ENCODE peak calls at places on chromosomes 16 and 17, in seven cellular contexts. H, T, S, Z, X, P and W are unnamed samples.

GRCh38 chr16:28882476-28883180 is 4.3 kb downstream of the ATP2A1 start:
- DNase-seq in H (no peak), T (no peak), S (no peak), Z (no peak), X (no peak), P (no peak), W (no peak)

GRCh38 chr17:34375598-34375997 is 12.6 kb upstream of the CCL1 start:
- DNase-seq in H (no peak), T (no peak), S (no peak), Z (no peak), X (no peak), P (no peak), W (no peak)

GRCh38 chr17:67049025-67049739 is 4.8 kb downstream of the CACNG1 start:
- DNase-seq in H (no peak), T (no peak), S (no peak), Z (no peak), X (no peak), P (no peak), W (no peak)

GRCh38 chr17:60335289-60335688 is 56.6 kb downstream of the USP32 start:
- DNase-seq in H (no peak), T (no peak), S (no peak), Z (no peak), X (no peak), P (no peak), W (no peak)

GRCh38 chr17:4938670-4939553 is 934 bp downstream of the SLC25A11 start:
- DNase-seq in H (no peak), T (no peak), S (no peak), Z (no peak), X (no peak), P (no peak), W (no peak)

GRCh38 chr16:1772362-1772907 is at the start of gene EME2:
- DNase-seq in H (no peak), T (peak), S (no peak), Z (peak), X (peak), P (peak), W (no peak)

GRCh38 chr16:85279874-85280545 is 167.7 kb upstream of the CIBAR2 start:
- DNase-seq in H (no peak), T (peak), S (peak), Z (no peak), X (no peak), P (no peak), W (no peak)

GRCh38 chr17:9284884-9285283 is 263.6 kb downstream of the NTN1 start:
- DNase-seq in H (no peak), T (no peak), S (no peak), Z (no peak), X (no peak), P (no peak), W (no peak)

GRCh38 chr16:10608687-10609409 is 28.4 kb upstream of the EMP2 start:
- DNase-seq in H (no peak), T (no peak), S (no peak), Z (no peak), X (no peak), P (no peak), W (no peak)

GRCh38 chr16:85637061-85637807 is 24.1 kb downstream of the GSE1 start:
- DNase-seq in H (no peak), T (no peak), S (no peak), Z (no peak), X (no peak), P (no peak), W (no peak)

GRCh38 chr17:33929181-33929724 is 325.8 kb upstream of the CCL2 start:
- DNase-seq in H (no peak), T (no peak), S (no peak), Z (no peak), X (no peak), P (no peak), W (no peak)

GRCh38 chr17:79851461-79851817 is 12.2 kb upstream of the CBX4 start:
- DNase-seq in H (peak), T (peak), S (no peak), Z (no peak), X (no peak), P (no peak), W (peak)

GRCh38 chr16:57297856-57298255 is 13.4 kb upstream of the PLLP start:
- DNase-seq in H (no peak), T (no peak), S (peak), Z (no peak), X (no peak), P (no peak), W (no peak)

GRCh38 chr17:78960945-78961344 is 18.8 kb downstream of the LGALS3BP start:
- DNase-seq in H (peak), T (peak), S (no peak), Z (peak), X (no peak), P (no peak), W (no peak)

GRCh38 chr17:28574536-28574935 is 2.2 kb downstream of the ALDOC start:
- DNase-seq in H (no peak), T (no peak), S (no peak), Z (no peak), X (no peak), P (no peak), W (no peak)

GRCh38 chr17:81169870-81170309 is 3.9 kb upstream of the AATK start:
- DNase-seq in H (no peak), T (no peak), S (no peak), Z (no peak), X (no peak), P (no peak), W (no peak)

GRCh38 chr17:45948881-45949624 is 50.0 kb upstream of the STH start:
- DNase-seq in H (peak), T (peak), S (peak), Z (peak), X (peak), P (peak), W (peak)

GRCh38 chr17:34067009-34067408 is 188.1 kb upstream of the CCL2 start:
- DNase-seq in H (no peak), T (no peak), S (no peak), Z (no peak), X (no peak), P (no peak), W (no peak)

GRCh38 chr17:63136381-63137012 is 170.5 kb downstream of the TANC2 start:
- DNase-seq in H (no peak), T (no peak), S (no peak), Z (no peak), X (no peak), P (no peak), W (no peak)

GRCh38 chr17:63140255-63140654 is 174.2 kb downstream of the TANC2 start:
- DNase-seq in H (no peak), T (peak), S (no peak), Z (no peak), X (no peak), P (no peak), W (no peak)

GRCh38 chr17:63137163-63137562 is 171.1 kb downstream of the TANC2 start:
- DNase-seq in H (no peak), T (no peak), S (no peak), Z (no peak), X (no peak), P (no peak), W (no peak)

GRCh38 chr17:63139356-63139755 is 173.3 kb downstream of the TANC2 start:
- DNase-seq in H (no peak), T (no peak), S (no peak), Z (no peak), X (no peak), P (no peak), W (no peak)

DNA sequence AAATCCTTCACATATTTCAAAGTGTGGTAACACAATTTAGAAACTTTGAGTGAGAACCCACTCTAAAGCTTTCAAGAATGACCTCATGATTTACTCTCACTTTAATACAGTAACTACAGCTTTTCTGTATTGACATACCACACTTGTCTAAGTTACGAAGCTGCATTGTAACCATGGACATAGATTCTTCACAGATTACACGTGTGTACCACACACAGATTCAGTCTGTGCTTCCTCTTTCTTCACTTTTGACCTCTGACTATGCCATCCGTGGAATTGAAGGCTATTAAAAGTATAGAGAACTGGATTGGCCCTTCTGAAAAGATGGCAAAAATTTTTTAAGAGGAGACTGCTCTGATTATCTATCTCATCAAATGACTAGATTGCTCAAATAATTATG is 172.7 kb downstream of the TANC2 start:
- DNase-seq in H (no peak), T (no peak), S (no peak), Z (no peak), X (no peak), P (no peak), W (no peak)
- TF ChIP-seq POLR2A in H (no peak), T (no peak), S (no peak), Z (no peak), X (no peak), P (no peak), W (no peak)

DNA sequence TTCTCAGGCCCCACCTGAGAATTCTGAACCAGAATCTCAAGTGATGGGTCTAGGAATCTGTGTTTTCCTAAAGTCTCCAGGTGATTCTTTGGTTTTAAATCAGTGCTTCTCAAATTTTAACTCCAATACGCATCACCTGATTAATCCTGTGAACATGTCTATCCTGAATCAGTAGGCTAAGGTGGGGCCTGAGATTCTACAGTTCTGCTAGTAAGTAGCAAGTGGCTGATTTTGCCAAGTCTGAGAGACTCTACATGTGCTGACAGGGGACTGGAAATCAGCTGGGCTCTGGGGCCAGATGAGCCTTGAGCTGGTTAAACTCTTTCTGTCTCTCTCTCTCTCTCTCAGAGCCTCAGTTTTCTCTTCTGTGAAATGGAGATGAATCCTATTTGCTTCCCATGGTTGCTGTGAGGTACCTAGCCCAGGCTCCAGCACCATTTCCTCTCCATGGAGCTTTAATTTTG is 9.0 kb downstream of the CCR7 start:
- DNase-seq in H (peak), T (no peak), S (no peak), Z (no peak), X (no peak), P (no peak), W (no peak)
- TF ChIP-seq POLR2AphosphoS5 in H (no peak), T (no peak), S (no peak), Z (no peak), X (no peak), P (no peak), W (no peak)

GRCh38 chr16:50025544-50025931 is 513 bp downstream of the CNEP1R1 start:
- DNase-seq in H (no peak), T (peak), S (no peak), Z (peak), X (peak), P (peak), W (no peak)

GRCh38 chr16:50027829-50028228 is 2.8 kb downstream of the CNEP1R1 start:
- DNase-seq in H (no peak), T (no peak), S (no peak), Z (no peak), X (no peak), P (no peak), W (no peak)

GRCh38 chr16:50024207-50024606 is 818 bp upstream of the CNEP1R1 start:
- DNase-seq in H (no peak), T (no peak), S (no peak), Z (no peak), X (no peak), P (no peak), W (peak)

GRCh38 chr16:50023626-50024025 is 1.4 kb upstream of the CNEP1R1 start:
- DNase-seq in H (no peak), T (no peak), S (no peak), Z (no peak), X (no peak), P (no peak), W (no peak)

GRCh38 chr16:50024684-50025543 is at the start of gene CNEP1R1:
- DNase-seq in H (peak), T (peak), S (peak), Z (peak), X (peak), P (peak), W (peak)
- TF ChIP-seq POLR2A in H (no peak), T (peak), S (peak), Z (peak), X (no peak), P (peak), W (peak)

GRCh38 chr17:12041316-12041715 is 20.6 kb downstream of the MAP2K4 start:
- DNase-seq in H (no peak), T (no peak), S (no peak), Z (no peak), X (no peak), P (no peak), W (no peak)
- TF ChIP-seq POLR2AphosphoS5 in H (no peak), T (no peak), S (no peak), Z (no peak), X (no peak), P (no peak), W (no peak)

DNA sequence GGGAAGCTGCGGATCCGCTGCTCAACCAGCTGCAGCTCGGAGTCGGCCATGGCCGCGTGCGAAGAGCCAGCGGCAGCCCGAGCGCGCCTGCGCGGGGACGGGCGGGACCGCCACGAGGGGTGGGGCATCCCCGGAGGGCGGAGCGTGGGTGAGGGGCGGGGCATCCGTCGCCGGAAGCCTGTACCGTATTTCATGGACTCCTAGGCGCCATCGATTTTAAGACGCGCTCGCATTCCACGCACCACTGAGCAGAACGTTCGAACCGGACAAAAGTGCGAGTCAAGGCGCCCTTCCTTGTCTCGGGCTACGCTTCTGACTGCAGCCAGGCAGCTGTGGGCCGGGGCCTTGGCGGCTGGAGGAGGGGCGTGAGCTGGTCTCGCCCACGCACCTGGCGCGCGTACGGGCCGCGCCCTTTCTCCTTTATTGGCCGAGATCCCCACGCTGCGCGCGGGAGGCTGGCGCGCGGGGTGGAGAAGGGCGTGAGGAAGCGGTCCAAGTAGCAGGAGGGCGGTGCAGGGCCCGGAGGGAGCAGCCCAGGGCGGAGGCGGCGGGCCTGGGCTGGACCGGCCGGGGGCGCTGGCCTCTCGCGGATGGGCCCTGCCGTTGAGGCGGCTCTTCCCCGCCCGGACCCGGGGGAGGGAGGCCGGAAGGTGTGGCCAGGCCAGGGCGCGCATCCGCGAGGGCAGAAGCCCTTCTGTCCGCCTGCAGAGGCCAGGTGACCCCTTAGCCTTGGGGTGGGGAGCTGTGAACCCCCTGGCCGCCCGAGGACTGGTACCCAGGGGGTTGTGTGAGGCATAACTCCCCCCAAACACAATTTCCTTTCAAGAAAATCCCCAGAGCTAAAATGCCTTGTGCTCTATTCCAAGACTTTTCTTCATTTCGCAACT is at the start of gene APRT:
- DNase-seq in H (peak), T (peak), S (peak), Z (peak), X (peak), P (peak), W (peak)
- TF ChIP-seq POLR2A in H (no peak), T (peak), S (no peak), Z (no peak), X (peak), P (peak), W (peak)